ENCODE peak calls at places on chromosomes 1 and 21, in four cellular contexts. I is endothelial cell of umbilical vein; Q is activated T-cell treated with anti-CD3 and anti-CD28 coated beads, Interleukin-2, amount 50 U/mL, for 72 hours; C is AG09319. M is an unnamed sample.

GRCh38 chr1:75797606-75798216 is 1.0 kb downstream of the MSH4 start:
- DNase-seq in I (no peak), Q (no peak), C (no peak), M (no peak)

GRCh38 chr1:233081686-233082085 is 131.3 kb downstream of the NTPCR start:
- DNase-seq in I (peak), C (no peak), Q (no peak), M (no peak)

GRCh38 chr1:55043011-55043410 is 3.7 kb downstream of the PCSK9 start:
- DNase-seq in Q (no peak), I (no peak), C (no peak), M (no peak)

GRCh38 chr21:34796518-34797201 is 127.9 kb downstream of the CLIC6 start:
- DNase-seq in C (no peak), Q (no peak), I (no peak), M (no peak)

GRCh38 chr1:6131561-6131960 is 48.6 kb downstream of the CHD5 start:
- DNase-seq in I (no peak), C (no peak), Q (no peak), M (no peak)

GRCh38 chr1:170886460-170886859 is 48.9 kb upstream of the MROH9 start:
- DNase-seq in C (no peak), I (no peak), Q (no peak), M (no peak)

GRCh38 chr1:78716186-78716585 is 66.6 kb downstream of the IFI44 start:
- DNase-seq in Q (no peak), I (peak), C (no peak), M (no peak)

GRCh38 chr1:32743380-32744062 is 41.0 kb upstream of the SYNC start:
- DNase-seq in I (peak), Q (no peak), C (no peak), M (no peak)

GRCh38 chr21:38221594-38221993 is 35.2 kb upstream of the KCNJ15 start:
- DNase-seq in I (no peak), C (no peak), Q (no peak), M (peak)

GRCh38 chr1:121522061-121522759 is 337.4 kb downstream of the SRGAP2C start:
- DNase-seq in Q (no peak), I (no peak), C (no peak), M (no peak)

GRCh38 chr1:155834296-155834926 is 22.6 kb downstream of the GON4L start:
- DNase-seq in Q (no peak), I (peak), C (no peak), M (no peak)

GRCh38 chr1:5711956-5712645 is 280.1 kb downstream of the NPHP4 start:
- DNase-seq in I (no peak), C (no peak), Q (no peak), M (no peak)

GRCh38 chr1:197671920-197672319 is 103.4 kb downstream of the DENND1B start:
- DNase-seq in C (no peak), I (no peak), Q (no peak), M (no peak)

GRCh38 chr1:238675241-238675640 is 711.1 kb upstream of the CHRM3 start:
- DNase-seq in C (no peak), I (no peak), Q (no peak), M (no peak)

GRCh38 chr1:171566467-171566866 is 55.6 kb upstream of the MYOCOS start:
- DNase-seq in Q (no peak), I (no peak), C (no peak), M (no peak)

GRCh38 chr1:20184481-20184900 is 1.4 kb upstream of the UBXN10 start:
- DNase-seq in Q (no peak), I (no peak), C (no peak), M (no peak)

GRCh38 chr1:101005871-101006270 is 19.7 kb downstream of the DPH5 start:
- DNase-seq in C (no peak), I (peak), Q (no peak), M (no peak)

GRCh38 chr1:210259496-210259895 is 26.9 kb downstream of the SERTAD4 start:
- DNase-seq in C (peak), I (no peak), Q (no peak), M (no peak)

GRCh38 chr1:151459331-151460046 is at the start of gene POGZ:
- DNase-seq in C (peak), I (peak), Q (peak), M (peak)

GRCh38 chr1:216020743-216021345 is 402.4 kb downstream of the USH2A start:
- DNase-seq in Q (no peak), I (no peak), C (no peak), M (no peak)

GRCh38 chr1:8026976-8027747 is 1.1 kb upstream of the ERRFI1 start:
- DNase-seq in I (no peak), Q (no peak), C (no peak), M (peak)

GRCh38 chr1:44701141-44701573 is 26.6 kb downstream of the ARMH1 start:
- DNase-seq in Q (no peak), I (no peak), C (no peak), M (no peak)

GRCh38 chr1:53388963-53389362 is 61.1 kb upstream of the LRP8 start:
- DNase-seq in Q (no peak), C (no peak), I (no peak), M (no peak)

GRCh38 chr1:109807822-109808680 is 44.3 kb upstream of the EPS8L3 start:
- DNase-seq in Q (no peak), I (no peak), C (no peak), M (no peak)

GRCh38 chr1:13714851-13715250 is 14.9 kb downstream of the PRDM2 start:
- DNase-seq in I (no peak), C (no peak), Q (no peak), M (no peak)

GRCh38 chr21:45308211-45309068 is 20.7 kb upstream of the POFUT2 start:
- DNase-seq in C (no peak), Q (no peak), I (no peak), M (no peak)

GRCh38 chr1:234925440-234926251 is 203.0 kb downstream of the TOMM20 start:
- DNase-seq in I (peak), Q (peak), C (peak), M (no peak)

GRCh38 chr1:69794831-69795230 is 227.1 kb downstream of the LRRC7 start:
- DNase-seq in I (no peak), C (no peak), Q (no peak), M (no peak)

GRCh38 chr1:48870596-48870995 is 93.9 kb upstream of the BEND5 start:
- DNase-seq in C (no peak), Q (no peak), I (no peak), M (no peak)